ENCODE peak calls at places on chromosomes 13 and 19, in four cellular contexts. One of them, this sample, is unnamed.

GRCh38 chr13:21142766-21143165 is 33.6 kb downstream of the SKA3 start:
- DNase-seq in T1000: no peak
- DNase-seq in AG09309: no peak
- DNase-seq in activated CD8-positive, alpha-beta memory T cell treated with anti-CD3 and anti-CD28 coated beads for 1 hour: no peak
- DNase-seq in this sample: no peak

GRCh38 chr13:107681611-107682010 is 533.7 kb downstream of the LIG4 start:
- DNase-seq in T1000: no peak
- DNase-seq in AG09309: no peak
- DNase-seq in activated CD8-positive, alpha-beta memory T cell treated with anti-CD3 and anti-CD28 coated beads for 1 hour: no peak
- DNase-seq in this sample: no peak

GRCh38 chr19:32866564-32867265 is 2.9 kb downstream of the SLC7A9 start:
- DNase-seq in T1000: no peak
- DNase-seq in AG09309: no peak
- DNase-seq in activated CD8-positive, alpha-beta memory T cell treated with anti-CD3 and anti-CD28 coated beads for 1 hour: no peak
- DNase-seq in this sample: no peak

GRCh38 chr19:46634656-46635218 is 1.3 kb downstream of the GNG8 start:
- DNase-seq in T1000: no peak
- DNase-seq in AG09309: no peak
- DNase-seq in activated CD8-positive, alpha-beta memory T cell treated with anti-CD3 and anti-CD28 coated beads for 1 hour: no peak
- DNase-seq in this sample: no peak

GRCh38 chr19:55251296-55252081 is 7.3 kb downstream of the PPP6R1 start:
- DNase-seq in T1000: no peak
- DNase-seq in AG09309: no peak
- DNase-seq in activated CD8-positive, alpha-beta memory T cell treated with anti-CD3 and anti-CD28 coated beads for 1 hour: no peak
- DNase-seq in this sample: peak

GRCh38 chr13:59834801-59835200 is 328.9 kb downstream of the DIAPH3 start:
- DNase-seq in T1000: no peak
- DNase-seq in AG09309: peak
- DNase-seq in activated CD8-positive, alpha-beta memory T cell treated with anti-CD3 and anti-CD28 coated beads for 1 hour: no peak
- DNase-seq in this sample: no peak

GRCh38 chr19:10517760-10518443 is 655 bp upstream of the S1PR5 start:
- DNase-seq in T1000: no peak
- DNase-seq in AG09309: no peak
- DNase-seq in activated CD8-positive, alpha-beta memory T cell treated with anti-CD3 and anti-CD28 coated beads for 1 hour: no peak
- DNase-seq in this sample: peak

GRCh38 chr19:48991823-48992570 is 1.1 kb downstream of the GYS1 start:
- DNase-seq in T1000: no peak
- DNase-seq in AG09309: peak
- DNase-seq in activated CD8-positive, alpha-beta memory T cell treated with anti-CD3 and anti-CD28 coated beads for 1 hour: no peak
- DNase-seq in this sample: peak

GRCh38 chr19:51441410-51442390 is 16.6 kb downstream of the SIGLEC8 start:
- DNase-seq in T1000: no peak
- DNase-seq in AG09309: no peak
- DNase-seq in activated CD8-positive, alpha-beta memory T cell treated with anti-CD3 and anti-CD28 coated beads for 1 hour: peak
- DNase-seq in this sample: no peak

GRCh38 chr13:32347651-32348050 is 32.3 kb downstream of the BRCA2 start:
- DNase-seq in T1000: no peak
- DNase-seq in AG09309: no peak
- DNase-seq in activated CD8-positive, alpha-beta memory T cell treated with anti-CD3 and anti-CD28 coated beads for 1 hour: no peak
- DNase-seq in this sample: no peak

GRCh38 chr19:23098988-23099387 is 17.8 kb upstream of the ZNF730 start:
- DNase-seq in T1000: no peak
- DNase-seq in AG09309: no peak
- DNase-seq in activated CD8-positive, alpha-beta memory T cell treated with anti-CD3 and anti-CD28 coated beads for 1 hour: no peak
- DNase-seq in this sample: no peak

GRCh38 chr19:14003279-14004051 is 2.7 kb downstream of the RFX1 start:
- DNase-seq in T1000: no peak
- DNase-seq in AG09309: no peak
- DNase-seq in activated CD8-positive, alpha-beta memory T cell treated with anti-CD3 and anti-CD28 coated beads for 1 hour: no peak
- DNase-seq in this sample: no peak

GRCh38 chr13:39888865-39889810 is 233.7 kb downstream of the COG6 start:
- DNase-seq in T1000: no peak
- DNase-seq in AG09309: no peak
- DNase-seq in activated CD8-positive, alpha-beta memory T cell treated with anti-CD3 and anti-CD28 coated beads for 1 hour: no peak
- DNase-seq in this sample: no peak

GRCh38 chr13:79987761-79988160 is 353.2 kb downstream of the SPRY2 start:
- DNase-seq in T1000: no peak
- DNase-seq in AG09309: no peak
- DNase-seq in activated CD8-positive, alpha-beta memory T cell treated with anti-CD3 and anti-CD28 coated beads for 1 hour: no peak
- DNase-seq in this sample: no peak

GRCh38 chr13:53411443-53411842 is 382.8 kb downstream of the OLFM4 start:
- DNase-seq in T1000: no peak
- DNase-seq in AG09309: no peak
- DNase-seq in activated CD8-positive, alpha-beta memory T cell treated with anti-CD3 and anti-CD28 coated beads for 1 hour: no peak
- DNase-seq in this sample: no peak

GRCh38 chr13:82740442-82740841 is 1141.8 kb downstream of the SLITRK1 start:
- DNase-seq in T1000: no peak
- DNase-seq in AG09309: no peak
- DNase-seq in activated CD8-positive, alpha-beta memory T cell treated with anti-CD3 and anti-CD28 coated beads for 1 hour: no peak
- DNase-seq in this sample: no peak

GRCh38 chr13:102651392-102651791 is 43.5 kb downstream of the METTL21C start:
- DNase-seq in T1000: no peak
- DNase-seq in AG09309: no peak
- DNase-seq in activated CD8-positive, alpha-beta memory T cell treated with anti-CD3 and anti-CD28 coated beads for 1 hour: no peak
- DNase-seq in this sample: peak

GRCh38 chr19:16206637-16207036 is 8.9 kb downstream of the AP1M1 start:
- DNase-seq in T1000: no peak
- DNase-seq in AG09309: no peak
- DNase-seq in activated CD8-positive, alpha-beta memory T cell treated with anti-CD3 and anti-CD28 coated beads for 1 hour: no peak
- DNase-seq in this sample: no peak

GRCh38 chr19:46000497-46001246 is 5.4 kb downstream of the CCDC61 start:
- DNase-seq in T1000: no peak
- DNase-seq in AG09309: no peak
- DNase-seq in activated CD8-positive, alpha-beta memory T cell treated with anti-CD3 and anti-CD28 coated beads for 1 hour: peak
- DNase-seq in this sample: no peak

GRCh38 chr19:10305139-10305806 is 4.3 kb downstream of the ZGLP1 start:
- DNase-seq in T1000: no peak
- DNase-seq in AG09309: no peak
- DNase-seq in activated CD8-positive, alpha-beta memory T cell treated with anti-CD3 and anti-CD28 coated beads for 1 hour: no peak
- DNase-seq in this sample: no peak

GRCh38 chr13:65339236-65339635 is 1890.9 kb downstream of the PCDH9 start:
- DNase-seq in T1000: no peak
- DNase-seq in AG09309: no peak
- DNase-seq in activated CD8-positive, alpha-beta memory T cell treated with anti-CD3 and anti-CD28 coated beads for 1 hour: no peak
- DNase-seq in this sample: no peak